ENCODE peak calls at places on chromosomes 2 and 18, in four cellular contexts. One of them, this sample, is unnamed.

GRCh38 chr2:95313296-95314265 is 16.4 kb downstream of the KCNIP3 start:
- DNase-seq in WTC11: no peak
- DNase-seq in tibial artery: no peak
- DNase-seq in H1: no peak
- DNase-seq in this sample: no peak

GRCh38 chr2:99921903-99922302 is 220.5 kb downstream of the AFF3 start:
- DNase-seq in WTC11: no peak
- DNase-seq in tibial artery: no peak
- DNase-seq in H1: no peak
- DNase-seq in this sample: no peak

GRCh38 chr18:79200546-79201268 is 131.5 kb downstream of the ATP9B start:
- DNase-seq in WTC11: no peak
- DNase-seq in tibial artery: no peak
- DNase-seq in H1: no peak
- DNase-seq in this sample: peak; percentile 50

GRCh38 chr2:112718862-112719370 is 1.9 kb upstream of the NT5DC4 start:
- DNase-seq in WTC11: no peak
- DNase-seq in tibial artery: no peak
- DNase-seq in H1: no peak
- DNase-seq in this sample: no peak

GRCh38 chr2:159177957-159178356 is 108.5 kb downstream of the WDSUB1 start:
- DNase-seq in WTC11: no peak
- DNase-seq in tibial artery: no peak
- DNase-seq in H1: no peak
- DNase-seq in this sample: no peak

GRCh38 chr2:239978381-239978780 is 46.8 kb downstream of the NDUFA10 start:
- DNase-seq in WTC11: no peak
- DNase-seq in tibial artery: no peak
- DNase-seq in H1: no peak
- DNase-seq in this sample: no peak

GRCh38 chr18:25166113-25166512 is 185.9 kb downstream of the ZNF521 start:
- DNase-seq in WTC11: no peak
- DNase-seq in tibial artery: no peak
- DNase-seq in H1: no peak
- DNase-seq in this sample: no peak

GRCh38 chr2:35035883-35036282 is 1319.7 kb upstream of the CRIM1 start:
- DNase-seq in WTC11: no peak
- DNase-seq in tibial artery: no peak
- DNase-seq in H1: no peak
- DNase-seq in this sample: no peak

GRCh38 chr2:1422131-1422530 is 8.9 kb downstream of the TPO start:
- DNase-seq in WTC11: no peak
- DNase-seq in tibial artery: no peak
- DNase-seq in H1: no peak
- DNase-seq in this sample: no peak

GRCh38 chr2:133581027-133581760 is 12.9 kb upstream of the NCKAP5 start:
- DNase-seq in WTC11: peak; percentile 23
- DNase-seq in tibial artery: no peak
- DNase-seq in H1: no peak
- DNase-seq in this sample: no peak

GRCh38 chr2:232456296-232457120 is 555 bp downstream of the ALPI start:
- DNase-seq in WTC11: no peak
- DNase-seq in tibial artery: peak; percentile 57
- DNase-seq in H1: no peak
- DNase-seq in this sample: no peak

GRCh38 chr18:49048361-49048760 is 97.6 kb upstream of the SMAD7 start:
- DNase-seq in WTC11: no peak
- DNase-seq in tibial artery: no peak
- DNase-seq in H1: no peak
- DNase-seq in this sample: no peak

GRCh38 chr2:164917296-164917903 is 37.9 kb downstream of the SLC38A11 start:
- DNase-seq in WTC11: peak; percentile 30
- DNase-seq in tibial artery: peak; percentile 63
- DNase-seq in H1: no peak
- DNase-seq in this sample: no peak

GRCh38 chr2:70083344-70084156 is 3.7 kb upstream of the PCBP1 start:
- DNase-seq in WTC11: no peak
- DNase-seq in tibial artery: peak; percentile 37
- DNase-seq in H1: no peak
- DNase-seq in this sample: no peak

GRCh38 chr2:3441465-3441864 is 62.0 kb downstream of the TRAPPC12 start:
- DNase-seq in WTC11: no peak
- DNase-seq in tibial artery: no peak
- DNase-seq in H1: no peak
- DNase-seq in this sample: no peak

GRCh38 chr2:190996338-190996946 is 17.5 kb downstream of the STAT1 start:
- DNase-seq in WTC11: peak; percentile 52
- DNase-seq in tibial artery: no peak
- DNase-seq in H1: peak; percentile 50
- DNase-seq in this sample: peak; percentile 34

GRCh38 chr2:175690113-175690716 is 311.9 kb downstream of the LNPK start:
- DNase-seq in WTC11: peak; percentile 21
- DNase-seq in tibial artery: no peak
- DNase-seq in H1: no peak
- DNase-seq in this sample: no peak

GRCh38 chr2:138707424-138708074 is 72.6 kb downstream of the NXPH2 start:
- DNase-seq in WTC11: no peak
- DNase-seq in tibial artery: no peak
- DNase-seq in H1: no peak
- DNase-seq in this sample: no peak

GRCh38 chr2:10266133-10266620 is 36.5 kb upstream of the HPCAL1 start:
- DNase-seq in WTC11: peak; percentile 1
- DNase-seq in tibial artery: peak; percentile 25
- DNase-seq in H1: no peak
- DNase-seq in this sample: peak; percentile 7
- TF ChIP-seq CTCF in WTC11: no peak
- TF ChIP-seq CTCF in tibial artery: no peak
- TF ChIP-seq CTCF in H1: no peak
- TF ChIP-seq CTCF in this sample: no peak

GRCh38 chr18:78080081-78080480 is 830.4 kb downstream of the GALR1 start:
- DNase-seq in WTC11: no peak
- DNase-seq in tibial artery: no peak
- DNase-seq in H1: no peak
- DNase-seq in this sample: no peak

GRCh38 chr18:78071146-78071710 is 821.6 kb downstream of the GALR1 start:
- DNase-seq in WTC11: no peak
- DNase-seq in tibial artery: no peak
- DNase-seq in H1: no peak
- DNase-seq in this sample: no peak

GRCh38 chr18:78073275-78073674 is 823.6 kb downstream of the GALR1 start:
- DNase-seq in WTC11: no peak
- DNase-seq in tibial artery: no peak
- DNase-seq in H1: no peak
- DNase-seq in this sample: no peak

GRCh38 chr18:78069784-78070664 is 820.4 kb downstream of the GALR1 start:
- DNase-seq in WTC11: no peak
- DNase-seq in tibial artery: peak; percentile 71
- DNase-seq in H1: no peak
- DNase-seq in this sample: peak; percentile 33

GRCh38 chr18:78074400-78075020 is 824.9 kb downstream of the GALR1 start:
- DNase-seq in WTC11: no peak
- DNase-seq in tibial artery: no peak
- DNase-seq in H1: no peak
- DNase-seq in this sample: no peak
- TF ChIP-seq CTCF in WTC11: no peak
- TF ChIP-seq CTCF in tibial artery: no peak
- TF ChIP-seq CTCF in H1: peak; percentile 26
- TF ChIP-seq CTCF in this sample: no peak

GRCh38 chr18:44181951-44182350 is 498.7 kb upstream of the SETBP1 start:
- DNase-seq in WTC11: no peak
- DNase-seq in tibial artery: no peak
- DNase-seq in H1: no peak
- DNase-seq in this sample: no peak
- TF ChIP-seq CTCF in WTC11: no peak
- TF ChIP-seq CTCF in tibial artery: no peak
- TF ChIP-seq CTCF in H1: no peak
- TF ChIP-seq CTCF in this sample: no peak

GRCh38 chr2:48469731-48470130 is 60.2 kb upstream of the STON1 start:
- DNase-seq in WTC11: no peak
- DNase-seq in tibial artery: no peak
- DNase-seq in H1: no peak
- DNase-seq in this sample: no peak
- TF ChIP-seq CTCF in WTC11: no peak
- TF ChIP-seq CTCF in tibial artery: no peak
- TF ChIP-seq CTCF in H1: no peak
- TF ChIP-seq CTCF in this sample: no peak

DNA sequence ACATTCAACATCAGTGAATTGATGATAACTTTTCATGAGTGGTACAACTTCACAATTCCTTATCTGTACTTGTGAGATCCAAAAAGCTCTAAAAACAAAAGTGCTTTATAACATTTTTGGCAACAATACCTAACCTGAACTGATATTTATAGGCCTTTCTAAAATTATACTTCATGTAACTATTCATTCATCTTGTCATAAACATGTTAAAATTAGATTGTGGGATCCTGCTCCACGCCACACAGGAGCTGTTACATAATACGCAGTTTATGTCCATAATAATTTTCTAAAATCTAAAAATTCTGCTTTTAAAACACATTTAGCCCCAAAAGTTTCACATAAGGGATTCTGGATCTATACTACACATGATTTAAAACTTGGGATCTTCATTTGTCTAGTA is 908.5 kb upstream of the CHAC2 start:
- DNase-seq in WTC11: no peak
- DNase-seq in tibial artery: no peak
- DNase-seq in H1: no peak
- DNase-seq in this sample: no peak
- TF ChIP-seq CTCF in WTC11: no peak
- TF ChIP-seq CTCF in tibial artery: no peak
- TF ChIP-seq CTCF in H1: no peak
- TF ChIP-seq CTCF in this sample: no peak

GRCh38 chr2:162155093-162155492 is 3.0 kb upstream of the GCG start:
- DNase-seq in WTC11: no peak
- DNase-seq in tibial artery: no peak
- DNase-seq in H1: no peak
- DNase-seq in this sample: no peak
- TF ChIP-seq CTCF in WTC11: no peak
- TF ChIP-seq CTCF in tibial artery: no peak
- TF ChIP-seq CTCF in H1: peak; percentile 34
- TF ChIP-seq CTCF in this sample: no peak

GRCh38 chr2:109260886-109261700 is 132.1 kb downstream of the SH3RF3 start:
- DNase-seq in WTC11: peak; percentile 26
- DNase-seq in tibial artery: peak; percentile 49
- DNase-seq in H1: no peak
- DNase-seq in this sample: no peak
- TF ChIP-seq CTCF in WTC11: no peak
- TF ChIP-seq CTCF in tibial artery: no peak
- TF ChIP-seq CTCF in H1: peak; percentile 74
- TF ChIP-seq CTCF in this sample: no peak

DNA sequence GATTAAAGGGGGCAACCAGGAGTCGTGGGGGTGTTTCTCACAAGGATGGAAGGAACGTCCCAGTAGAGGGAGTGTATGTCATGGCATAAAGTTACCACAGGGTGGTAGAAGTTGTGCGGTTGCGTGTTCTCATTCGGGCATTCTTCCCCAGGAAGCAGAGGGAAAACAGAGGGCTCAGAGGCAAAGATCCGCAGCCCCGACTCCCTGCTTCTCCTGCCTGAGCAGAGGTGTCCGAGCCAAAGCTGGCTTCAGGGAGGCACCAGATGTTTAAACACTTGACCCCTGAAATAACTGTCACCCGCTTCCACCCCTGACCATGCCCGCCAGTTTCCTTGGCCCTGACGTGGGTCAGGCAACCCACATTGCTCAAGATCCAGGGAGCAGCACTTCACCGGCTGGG is 83.7 kb downstream of the EN1 start:
- DNase-seq in WTC11: peak; percentile 40
- DNase-seq in tibial artery: no peak
- DNase-seq in H1: peak; percentile 65
- DNase-seq in this sample: no peak
- TF ChIP-seq CTCF in WTC11: no peak
- TF ChIP-seq CTCF in tibial artery: no peak
- TF ChIP-seq CTCF in H1: peak; percentile 75
- TF ChIP-seq CTCF in this sample: peak; percentile 21